ENCODE peak calls at places on chromosome 10, in four cellular contexts. P is fibroblast of lung, S is ovary, N is IMR-90. T is an unnamed sample.

GRCh38 chr10:100008142-100008522 is 1.6 kb downstream of the DNMBP start:
- DNase-seq in N (peak; percentile 84), S (no peak), P (peak; percentile 76), T (no peak)

GRCh38 chr10:60818134-60818770 is 40.0 kb downstream of the CDK1 start:
- DNase-seq in N (peak; percentile 65), P (peak; percentile 91), S (no peak), T (no peak)

GRCh38 chr10:32963102-32963501 is 5.1 kb upstream of the ITGB1 start:
- DNase-seq in N (peak; percentile 87), S (no peak), P (peak; percentile 88), T (no peak)

GRCh38 chr10:329361-330099 is 194.3 kb downstream of the ZMYND11 start:
- DNase-seq in P (peak; percentile 96), N (peak; percentile 96), S (peak; percentile 90), T (peak; percentile 90)

GRCh38 chr10:102231357-102232318 is 5.5 kb downstream of the ELOVL3 start:
- DNase-seq in P (no peak), N (no peak), S (no peak), T (peak; percentile 37)

GRCh38 chr10:11146402-11147171 is 128.9 kb downstream of the CELF2 start:
- DNase-seq in N (peak; percentile 9), P (peak; percentile 59), S (no peak), T (no peak)

GRCh38 chr10:119734396-119735332 is 8.8 kb downstream of the INPP5F start:
- DNase-seq in N (peak; percentile 52), S (no peak), P (peak; percentile 79), T (no peak)

GRCh38 chr10:113680172-113681111 is 730 bp downstream of the CASP7 start:
- DNase-seq in S (peak; percentile 43), N (peak; percentile 73), P (peak; percentile 65), T (peak; percentile 68)

GRCh38 chr10:48353246-48353645 is 46.8 kb downstream of the MAPK8 start:
- DNase-seq in N (no peak), P (no peak), S (no peak), T (no peak)

GRCh38 chr10:126977216-126977615 is 72.0 kb downstream of the DOCK1 start:
- DNase-seq in N (no peak), P (no peak), S (no peak), T (no peak)

GRCh38 chr10:21528452-21529235 is 3.2 kb upstream of the SKIDA1 start:
- DNase-seq in P (peak; percentile 76), S (no peak), N (no peak), T (no peak)

GRCh38 chr10:31152421-31153133 is 120.9 kb upstream of the ZNF438 start:
- DNase-seq in P (no peak), S (no peak), N (no peak), T (no peak)

GRCh38 chr10:4686644-4686996 is 139.4 kb upstream of the AKR1E2 start:
- DNase-seq in N (peak; percentile 91), S (no peak), P (peak; percentile 99), T (no peak)

GRCh38 chr10:29657719-29658274 is 23.0 kb upstream of the SVIL start:
- DNase-seq in P (peak; percentile 54), N (no peak), S (no peak), T (no peak)

GRCh38 chr10:80356563-80356999 is at the start of the genes DYDC1 and DYDC2:
- DNase-seq in S (peak; percentile 76), P (peak; percentile 13), N (no peak), T (peak; percentile 57)

GRCh38 chr10:124464028-124464751 is 2.6 kb downstream of the LHPP start:
- DNase-seq in P (no peak), N (no peak), S (no peak), T (no peak)

GRCh38 chr10:100828744-100829102 is 83.3 kb downstream of the PAX2 start:
- DNase-seq in N (no peak), S (no peak), P (no peak), T (peak; percentile 26)

GRCh38 chr10:119030421-119031250 is 1.1 kb downstream of the NANOS1 start:
- DNase-seq in N (peak; percentile 47), P (peak; percentile 52), S (peak; percentile 45), T (peak; percentile 85)

GRCh38 chr10:18400911-18401260 is 250.5 kb downstream of the NSUN6 start:
- DNase-seq in S (peak; percentile 42), N (no peak), P (no peak), T (peak; percentile 24)

GRCh38 chr10:58627392-58627791 is 114.7 kb downstream of the BICC1 start:
- DNase-seq in N (no peak), P (no peak), S (no peak), T (no peak)

GRCh38 chr10:88253622-88254021 is 329.5 kb downstream of the RNLS start:
- DNase-seq in S (no peak), P (no peak), N (no peak), T (peak; percentile 63)

GRCh38 chr10:109327266-109327665 is 596.0 kb downstream of the XPNPEP1 start:
- DNase-seq in P (peak; percentile 45), S (no peak), N (no peak), T (no peak)

GRCh38 chr10:111077715-111078504 is 1.1 kb downstream of the ADRA2A start:
- DNase-seq in N (no peak), P (no peak), S (peak; percentile 71), T (peak; percentile 50)

GRCh38 chr10:72263613-72264241 is 10.0 kb upstream of the DDIT4 start:
- DNase-seq in P (no peak), S (no peak), N (no peak), T (peak; percentile 87)

GRCh38 chr10:91380873-91381561 is 29.1 kb upstream of the HECTD2 start:
- DNase-seq in P (peak; percentile 47), N (no peak), S (no peak), T (no peak)

GRCh38 chr10:110649652-110650264 is 5.6 kb downstream of the RBM20 start:
- DNase-seq in P (no peak), N (no peak), S (no peak), T (no peak)

GRCh38 chr10:31136951-31137885 is 105.6 kb upstream of the ZNF438 start:
- DNase-seq in N (peak; percentile 69), S (no peak), P (peak; percentile 75), T (no peak)

GRCh38 chr10:79289801-79290200 is 57.5 kb upstream of the PPIF start:
- DNase-seq in S (no peak), N (no peak), P (no peak), T (no peak)

GRCh38 chr10:79292026-79292425 is 55.2 kb upstream of the PPIF start:
- DNase-seq in N (no peak), S (no peak), P (no peak), T (no peak)

GRCh38 chr10:79293841-79294705 is 53.2 kb upstream of the PPIF start:
- DNase-seq in N (peak; percentile 72), P (peak; percentile 56), S (no peak), T (no peak)

GRCh38 chr10:79295593-79295992 is 51.7 kb upstream of the PPIF start:
- DNase-seq in S (no peak), N (no peak), P (no peak), T (no peak)

GRCh38 chr10:79292789-79293746 is 54.2 kb upstream of the PPIF start:
- DNase-seq in S (no peak), N (no peak), P (no peak), T (no peak)
- TF ChIP-seq CTCF in S (no peak), N (peak; percentile 42), P (peak; percentile 29), T (no peak)

GRCh38 chr10:133009218-133009954 is 67.0 kb upstream of the CFAP46 start:
- DNase-seq in P (no peak), N (no peak), S (no peak), T (no peak)
- H3K27ac ChIP-seq in P (no peak overlapping the region), N (no peak overlapping the region), S (no peak overlapping the region), T (no peak overlapping the region)

DNA sequence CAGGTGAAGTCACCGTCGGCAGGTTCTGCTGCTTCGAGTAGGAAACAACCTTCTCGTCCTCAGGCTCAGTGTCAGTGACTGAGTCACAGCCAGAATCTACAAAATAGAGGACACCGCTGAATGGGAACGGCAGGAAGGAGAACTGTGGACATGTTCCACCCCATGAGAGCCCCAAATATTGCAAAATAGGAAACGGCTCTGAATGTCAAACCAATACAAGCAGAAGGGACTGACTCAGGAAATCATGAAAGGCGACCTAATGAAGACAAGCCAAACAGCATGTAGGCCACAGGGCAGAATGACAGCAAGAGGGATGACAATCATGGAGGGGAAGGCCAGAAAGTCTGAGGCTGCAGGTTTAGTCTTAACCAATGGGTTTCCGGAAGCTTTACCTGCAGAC is 63.5 kb downstream of the PIK3AP1 start:
- DNase-seq in S (no peak), P (no peak), N (no peak), T (no peak)
- H3K4me1 ChIP-seq in S (no peaks in the 10 kb centered on the region), P (no peaks in the 10 kb centered on the region), N (no peaks in the 10 kb centered on the region), T (peaks cover 12% of the 10 kb centered on the region)

DNA sequence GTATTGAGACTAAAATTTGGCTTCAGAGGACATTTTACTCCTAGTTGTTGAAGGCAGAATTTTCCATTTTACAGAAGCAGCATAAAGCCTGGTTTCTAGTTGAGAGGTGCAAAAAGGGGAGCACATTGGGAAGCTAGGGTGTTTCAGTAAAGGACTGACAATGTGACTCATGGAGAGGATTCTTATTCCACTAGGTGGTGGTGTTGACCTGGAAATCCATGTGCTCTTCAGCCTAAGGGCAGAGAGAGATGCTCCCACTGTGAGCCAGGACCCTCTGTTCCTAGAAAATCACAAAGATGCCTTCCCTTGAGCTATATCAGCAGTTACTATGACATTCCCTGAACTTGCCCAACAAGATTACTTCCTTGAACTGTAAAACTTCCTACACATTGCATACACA is 687.8 kb downstream of the IPMK start:
- DNase-seq in N (peak; percentile 2), S (no peak), P (peak; percentile 2), T (no peak)
- TF ChIP-seq CTCF in N (peak; percentile 39), S (no peak), P (peak; percentile 24), T (no peak)